ENCODE peak calls at places on chromosomes 3 and 15, in five cellular contexts. One of them, this sample, is unnamed.

GRCh38 chr3:41364736-41365135 is 165.4 kb downstream of the CTNNB1 start:
- DNase-seq in mesendoderm: no peak
- DNase-seq in cardiac muscle cell: no peak
- DNase-seq in heart right ventricle: no peak
- DNase-seq in PC-3: no peak
- DNase-seq in this sample: no peak

GRCh38 chr3:170724599-170724998 is 138.7 kb upstream of the SLC7A14 start:
- DNase-seq in mesendoderm: peak; percentile 23
- DNase-seq in cardiac muscle cell: peak; percentile 83
- DNase-seq in heart right ventricle: no peak
- DNase-seq in PC-3: no peak
- DNase-seq in this sample: no peak

GRCh38 chr15:93035953-93036810 is 52.8 kb downstream of the RGMA start:
- DNase-seq in mesendoderm: peak; percentile 55
- DNase-seq in cardiac muscle cell: peak; percentile 50
- DNase-seq in heart right ventricle: no peak
- DNase-seq in PC-3: peak; percentile 52
- DNase-seq in this sample: no peak

GRCh38 chr3:58332575-58333179 is at the start of gene PXK:
- DNase-seq in mesendoderm: peak; percentile 74
- DNase-seq in cardiac muscle cell: peak; percentile 88
- DNase-seq in heart right ventricle: peak; percentile 78
- DNase-seq in PC-3: peak; percentile 74
- DNase-seq in this sample: peak; percentile 86

GRCh38 chr3:132228923-132229322 is 88.3 kb upstream of the ACP3 start:
- DNase-seq in mesendoderm: no peak
- DNase-seq in cardiac muscle cell: no peak
- DNase-seq in heart right ventricle: no peak
- DNase-seq in PC-3: peak; percentile 43
- DNase-seq in this sample: no peak

GRCh38 chr15:59299919-59300617 is 72.6 kb downstream of the MYO1E start:
- DNase-seq in mesendoderm: no peak
- DNase-seq in cardiac muscle cell: peak; percentile 98
- DNase-seq in heart right ventricle: peak; percentile 78
- DNase-seq in PC-3: peak; percentile 96
- DNase-seq in this sample: peak; percentile 41

GRCh38 chr3:72068621-72069020 is 283.7 kb upstream of the PROK2 start:
- DNase-seq in mesendoderm: no peak
- DNase-seq in cardiac muscle cell: no peak
- DNase-seq in heart right ventricle: no peak
- DNase-seq in PC-3: no peak
- DNase-seq in this sample: no peak

GRCh38 chr3:58059349-58060321 is 51.4 kb downstream of the FLNB start:
- DNase-seq in mesendoderm: peak; percentile 54
- DNase-seq in cardiac muscle cell: peak; percentile 80
- DNase-seq in heart right ventricle: no peak
- DNase-seq in PC-3: no peak
- DNase-seq in this sample: peak; percentile 88

GRCh38 chr15:44501768-44502366 is 35.1 kb upstream of the EIF3J start:
- DNase-seq in mesendoderm: peak; percentile 46
- DNase-seq in cardiac muscle cell: peak; percentile 62
- DNase-seq in heart right ventricle: no peak
- DNase-seq in PC-3: peak; percentile 48
- DNase-seq in this sample: no peak

GRCh38 chr3:86923071-86923476 is 67.9 kb downstream of the VGLL3 start:
- DNase-seq in mesendoderm: peak; percentile 5
- DNase-seq in cardiac muscle cell: peak; percentile 78
- DNase-seq in heart right ventricle: no peak
- DNase-seq in PC-3: peak; percentile 69
- DNase-seq in this sample: no peak
- H3K4me3 ChIP-seq in mesendoderm: no peak overlapping the region
- H3K4me3 ChIP-seq in cardiac muscle cell: no peak overlapping the region
- H3K4me3 ChIP-seq in heart right ventricle: no peak overlapping the region
- H3K4me3 ChIP-seq in PC-3: no peak overlapping the region
- H3K4me3 ChIP-seq in this sample: no peak overlapping the region

DNA sequence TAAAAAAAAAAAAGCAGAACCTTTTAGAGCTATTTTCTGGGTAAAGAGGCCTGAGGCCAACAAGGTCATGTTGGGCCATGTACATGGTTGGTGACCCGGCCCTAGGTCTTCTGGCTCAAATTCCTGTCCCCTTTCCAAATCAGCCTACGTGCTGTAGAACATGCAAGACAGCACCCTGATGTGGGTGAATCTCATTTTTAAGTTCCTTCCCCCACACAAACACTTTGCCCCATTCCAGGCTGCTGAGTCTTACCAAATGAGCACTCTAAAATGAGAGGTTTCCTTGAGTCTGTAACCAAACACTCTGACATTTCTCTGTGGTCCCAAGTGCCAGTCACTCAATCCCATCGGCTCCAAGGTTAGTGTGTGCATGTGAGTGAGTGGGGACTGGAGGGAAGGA is 9.4 kb downstream of the BCL6 start:
- DNase-seq in mesendoderm: no peak
- DNase-seq in cardiac muscle cell: peak; percentile 10
- DNase-seq in heart right ventricle: no peak
- DNase-seq in PC-3: no peak
- DNase-seq in this sample: no peak
- H3K4me1 ChIP-seq in mesendoderm: peaks cover 14% of the 10 kb centered on the region
- H3K4me1 ChIP-seq in cardiac muscle cell: peaks cover 11% of the 10 kb centered on the region
- H3K4me1 ChIP-seq in heart right ventricle: peaks cover 61% of the 10 kb centered on the region
- H3K4me1 ChIP-seq in PC-3: peaks cover 25% of the 10 kb centered on the region
- H3K4me1 ChIP-seq in this sample: peaks cover 35% of the 10 kb centered on the region

GRCh38 chr3:21462151-21462550 is 288.9 kb downstream of the ZNF385D start:
- DNase-seq in mesendoderm: no peak
- DNase-seq in cardiac muscle cell: no peak
- DNase-seq in heart right ventricle: no peak
- DNase-seq in PC-3: no peak
- DNase-seq in this sample: no peak

GRCh38 chr3:21466491-21466890 is 284.5 kb downstream of the ZNF385D start:
- DNase-seq in mesendoderm: no peak
- DNase-seq in cardiac muscle cell: no peak
- DNase-seq in heart right ventricle: no peak
- DNase-seq in PC-3: no peak
- DNase-seq in this sample: no peak

GRCh38 chr3:21463319-21463718 is 287.7 kb downstream of the ZNF385D start:
- DNase-seq in mesendoderm: no peak
- DNase-seq in cardiac muscle cell: no peak
- DNase-seq in heart right ventricle: no peak
- DNase-seq in PC-3: no peak
- DNase-seq in this sample: no peak

DNA sequence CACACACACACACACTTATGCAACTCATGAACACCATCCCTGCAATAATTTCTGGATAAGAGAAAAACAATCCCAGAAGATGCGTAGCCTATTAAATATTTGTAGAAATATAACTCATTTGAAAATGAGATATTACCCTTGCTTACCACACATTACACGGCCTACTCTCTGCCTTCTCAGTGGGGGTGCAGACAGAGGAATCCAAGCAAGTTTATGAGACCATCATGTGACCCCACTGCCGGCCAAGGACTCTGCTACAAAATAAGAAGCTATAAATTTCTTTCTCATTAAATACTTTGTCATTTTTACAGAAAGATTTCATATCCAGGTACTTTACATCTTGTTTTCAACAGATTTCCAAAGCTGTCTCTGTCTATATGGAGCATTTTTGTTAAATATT is 286.3 kb downstream of the ZNF385D start:
- DNase-seq in mesendoderm: peak; percentile 18
- DNase-seq in cardiac muscle cell: peak; percentile 9
- DNase-seq in heart right ventricle: no peak
- DNase-seq in PC-3: no peak
- DNase-seq in this sample: no peak
- H3K27ac ChIP-seq in mesendoderm: no peak overlapping the region
- H3K27ac ChIP-seq in cardiac muscle cell: no peak overlapping the region
- H3K27ac ChIP-seq in heart right ventricle: no peak overlapping the region
- H3K27ac ChIP-seq in PC-3: no peak overlapping the region
- H3K27ac ChIP-seq in this sample: no peak overlapping the region

DNA sequence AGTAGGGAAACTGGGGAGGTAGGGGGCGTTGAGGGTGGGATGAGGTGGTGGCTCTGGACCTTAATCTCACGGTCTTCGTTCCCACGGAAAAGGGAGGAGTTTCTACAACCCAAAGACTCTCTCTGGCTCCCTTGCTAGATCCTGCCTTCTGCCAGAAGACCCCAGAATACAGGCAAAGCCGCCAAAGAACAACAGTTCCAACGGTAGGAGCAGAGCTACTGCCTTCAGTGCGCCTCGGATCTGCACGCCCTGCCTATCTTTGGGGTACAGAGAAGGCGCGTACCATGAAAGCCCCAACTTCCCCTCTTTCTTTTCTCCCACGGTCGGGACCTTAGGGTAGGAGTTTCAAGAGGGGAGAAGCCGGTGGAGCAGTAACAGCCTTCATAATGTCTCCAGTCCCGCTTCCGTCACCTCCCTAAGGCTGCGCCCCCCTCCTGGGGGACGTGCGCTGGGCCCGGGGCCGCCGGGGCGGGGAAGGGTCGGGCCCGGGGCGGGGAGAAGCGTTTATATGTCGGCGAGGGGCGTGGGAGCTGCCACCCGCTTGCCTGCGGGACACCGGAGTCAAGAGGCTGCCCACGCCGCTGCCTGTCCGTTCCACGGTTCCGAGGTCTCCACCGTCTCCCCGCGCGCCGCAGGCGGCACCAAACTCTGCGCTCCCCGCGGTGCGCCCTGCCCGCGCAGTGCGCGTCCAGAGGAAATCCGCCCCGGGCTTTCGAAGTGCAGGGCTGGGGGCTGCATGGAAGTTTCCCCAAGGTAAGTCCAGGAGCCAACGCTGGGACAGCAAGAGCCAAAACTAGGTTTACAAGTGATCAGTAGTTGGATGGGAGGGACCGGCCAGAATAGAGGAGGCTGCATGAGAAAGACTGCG is at the start of gene COL6A6:
- DNase-seq in mesendoderm: peak; percentile 49
- DNase-seq in cardiac muscle cell: peak; percentile 4
- DNase-seq in heart right ventricle: no peak
- DNase-seq in PC-3: no peak
- DNase-seq in this sample: no peak
- H3K4me3 ChIP-seq in mesendoderm: peak within 1 kb of the TSS; percentile 36
- H3K4me3 ChIP-seq in cardiac muscle cell: peak within 1 kb of the TSS; percentile 21
- H3K4me3 ChIP-seq in heart right ventricle: peak within 1 kb of the TSS; percentile 35
- H3K4me3 ChIP-seq in PC-3: no peak within 1 kb of the TSS
- H3K4me3 ChIP-seq in this sample: peak within 1 kb of the TSS; percentile 19

DNA sequence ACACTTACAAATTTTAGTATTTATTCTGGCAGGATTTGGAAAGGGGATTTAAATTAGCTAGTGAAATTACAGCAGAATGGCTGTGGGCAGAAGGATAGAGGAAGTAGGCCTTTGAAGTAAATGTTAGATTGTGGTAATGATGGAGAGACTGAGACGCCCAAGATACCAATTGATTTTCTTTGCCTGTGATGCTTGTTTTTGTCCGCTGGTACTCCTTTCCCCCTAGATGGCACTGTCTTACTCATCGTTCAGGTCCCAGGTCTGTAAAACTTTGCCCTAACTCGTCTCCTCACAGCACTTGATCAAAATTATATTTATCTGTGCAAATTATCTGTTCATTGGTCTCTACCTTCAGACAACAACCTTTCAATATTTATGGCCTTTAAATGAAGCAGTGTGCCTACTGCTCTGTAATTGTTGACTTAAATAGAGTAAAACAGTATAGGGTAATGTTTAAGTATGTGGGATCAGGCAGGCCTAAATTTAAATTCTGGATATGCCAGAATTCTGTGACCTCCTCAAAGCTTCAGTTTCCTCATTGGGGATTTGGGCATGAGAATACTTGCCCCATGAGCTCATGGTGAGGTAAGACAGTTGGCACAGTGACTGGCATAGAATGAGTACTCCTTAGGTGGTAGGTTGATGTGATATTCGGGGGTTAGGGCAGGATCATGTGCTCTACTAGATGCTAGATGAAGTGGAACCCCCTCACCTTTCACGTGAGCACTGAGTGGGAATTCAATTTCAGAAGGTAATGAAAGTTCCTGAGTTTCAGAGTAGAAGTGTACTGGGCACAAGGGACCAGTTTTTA is 14.7 kb downstream of the ARL8B start:
- DNase-seq in mesendoderm: peak; percentile 58
- DNase-seq in cardiac muscle cell: peak; percentile 39
- DNase-seq in heart right ventricle: no peak
- DNase-seq in PC-3: peak; percentile 35
- DNase-seq in this sample: no peak
- H3K4me1 ChIP-seq in mesendoderm: no peaks in the 10 kb centered on the region
- H3K4me1 ChIP-seq in cardiac muscle cell: peaks cover 9% of the 10 kb centered on the region
- H3K4me1 ChIP-seq in heart right ventricle: peaks cover 82% of the 10 kb centered on the region
- H3K4me1 ChIP-seq in PC-3: peaks cover 28% of the 10 kb centered on the region
- H3K4me1 ChIP-seq in this sample: peaks cover 31% of the 10 kb centered on the region

DNA sequence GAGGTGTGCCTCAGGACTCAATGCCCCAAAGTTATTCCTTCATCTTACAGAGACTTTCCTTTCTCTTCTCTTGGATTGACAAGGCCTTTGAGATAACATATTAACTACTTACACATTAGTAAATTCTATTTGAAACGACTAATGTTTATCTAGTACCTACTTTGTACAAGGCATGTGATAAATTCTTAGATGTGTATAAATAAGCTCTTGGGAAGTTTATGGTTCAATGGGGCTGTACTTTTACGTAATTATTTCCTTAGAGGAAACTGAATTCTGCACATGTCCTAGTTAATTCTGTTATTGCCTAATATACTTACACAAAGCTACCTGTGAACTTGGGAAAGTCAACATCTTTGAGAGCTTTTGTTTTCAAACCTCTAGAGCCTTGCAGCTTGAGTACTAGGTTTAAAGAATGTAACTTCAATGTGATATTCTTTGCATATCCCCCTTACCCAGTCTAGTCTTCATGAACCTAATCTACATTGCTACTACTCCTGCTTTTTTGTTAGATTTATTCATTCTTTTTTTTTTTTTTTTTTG is 58.5 kb upstream of the RAP2B start:
- DNase-seq in mesendoderm: no peak
- DNase-seq in cardiac muscle cell: no peak
- DNase-seq in heart right ventricle: no peak
- DNase-seq in PC-3: no peak
- DNase-seq in this sample: no peak
- H3K27ac ChIP-seq in mesendoderm: no peak overlapping the region
- H3K27ac ChIP-seq in cardiac muscle cell: no peak overlapping the region
- H3K27ac ChIP-seq in heart right ventricle: no peak overlapping the region
- H3K27ac ChIP-seq in PC-3: no peak overlapping the region
- H3K27ac ChIP-seq in this sample: no peak overlapping the region

GRCh38 chr3:190132376-190132775 is 11.7 kb upstream of the P3H2 start:
- DNase-seq in mesendoderm: no peak
- DNase-seq in cardiac muscle cell: peak; percentile 77
- DNase-seq in heart right ventricle: no peak
- DNase-seq in PC-3: no peak
- DNase-seq in this sample: no peak
- H3K4me3 ChIP-seq in mesendoderm: no peak overlapping the region
- H3K4me3 ChIP-seq in cardiac muscle cell: no peak overlapping the region
- H3K4me3 ChIP-seq in heart right ventricle: no peak overlapping the region
- H3K4me3 ChIP-seq in PC-3: no peak overlapping the region
- H3K4me3 ChIP-seq in this sample: no peak overlapping the region

This sample was measured in right lobe of liver.